ENCODE peak calls at places on chromosomes 5 and 9, in four cellular contexts. One of them, this sample, is unnamed.

GRCh38 chr5:1392261-1392660 is 47.4 kb upstream of the CLPTM1L start:
- DNase-seq in lower leg skin: no peak
- DNase-seq in NCI-H1694 treated with DMSO at 0.1 percent for 48 hours: no peak
- DNase-seq in stimulated activated CD4-positive, alpha-beta T cell treated with anti-CD3 and anti-CD28 coated beads, Interleukin-4, amount 100 ng/mL, for 24 hours: no peak
- DNase-seq in this sample: no peak

GRCh38 chr9:87701931-87702421 is 23.9 kb upstream of the CTSL start:
- DNase-seq in lower leg skin: no peak
- DNase-seq in NCI-H1694 treated with DMSO at 0.1 percent for 48 hours: no peak
- DNase-seq in stimulated activated CD4-positive, alpha-beta T cell treated with anti-CD3 and anti-CD28 coated beads, Interleukin-4, amount 100 ng/mL, for 24 hours: no peak
- DNase-seq in this sample: no peak

GRCh38 chr5:148186248-148187003 is 16.4 kb upstream of the SPINK6 start:
- DNase-seq in lower leg skin: no peak
- DNase-seq in NCI-H1694 treated with DMSO at 0.1 percent for 48 hours: no peak
- DNase-seq in stimulated activated CD4-positive, alpha-beta T cell treated with anti-CD3 and anti-CD28 coated beads, Interleukin-4, amount 100 ng/mL, for 24 hours: no peak
- DNase-seq in this sample: no peak

GRCh38 chr5:2756211-2756746 is 4.8 kb upstream of the IRX2 start:
- DNase-seq in lower leg skin: peak; percentile 93
- DNase-seq in NCI-H1694 treated with DMSO at 0.1 percent for 48 hours: no peak
- DNase-seq in stimulated activated CD4-positive, alpha-beta T cell treated with anti-CD3 and anti-CD28 coated beads, Interleukin-4, amount 100 ng/mL, for 24 hours: no peak
- DNase-seq in this sample: no peak

GRCh38 chr5:2817031-2817603 is 65.6 kb upstream of the IRX2 start:
- DNase-seq in lower leg skin: no peak
- DNase-seq in NCI-H1694 treated with DMSO at 0.1 percent for 48 hours: no peak
- DNase-seq in stimulated activated CD4-positive, alpha-beta T cell treated with anti-CD3 and anti-CD28 coated beads, Interleukin-4, amount 100 ng/mL, for 24 hours: no peak
- DNase-seq in this sample: no peak

GRCh38 chr5:115594343-115595047 is 7.8 kb downstream of the TICAM2 start:
- DNase-seq in lower leg skin: no peak
- DNase-seq in NCI-H1694 treated with DMSO at 0.1 percent for 48 hours: no peak
- DNase-seq in stimulated activated CD4-positive, alpha-beta T cell treated with anti-CD3 and anti-CD28 coated beads, Interleukin-4, amount 100 ng/mL, for 24 hours: no peak
- DNase-seq in this sample: no peak

GRCh38 chr9:115008536-115008935 is 78.1 kb upstream of the TNFSF8 start:
- DNase-seq in lower leg skin: no peak
- DNase-seq in NCI-H1694 treated with DMSO at 0.1 percent for 48 hours: no peak
- DNase-seq in stimulated activated CD4-positive, alpha-beta T cell treated with anti-CD3 and anti-CD28 coated beads, Interleukin-4, amount 100 ng/mL, for 24 hours: peak; percentile 46
- DNase-seq in this sample: no peak

GRCh38 chr5:140112685-140113179 is 1.2 kb upstream of the PURA start:
- DNase-seq in lower leg skin: no peak
- DNase-seq in NCI-H1694 treated with DMSO at 0.1 percent for 48 hours: no peak
- DNase-seq in stimulated activated CD4-positive, alpha-beta T cell treated with anti-CD3 and anti-CD28 coated beads, Interleukin-4, amount 100 ng/mL, for 24 hours: peak; percentile 11
- DNase-seq in this sample: no peak

GRCh38 chr9:31390352-31391025 is 994.0 kb upstream of the ACO1 start:
- DNase-seq in lower leg skin: no peak
- DNase-seq in NCI-H1694 treated with DMSO at 0.1 percent for 48 hours: peak; percentile 62
- DNase-seq in stimulated activated CD4-positive, alpha-beta T cell treated with anti-CD3 and anti-CD28 coated beads, Interleukin-4, amount 100 ng/mL, for 24 hours: no peak
- DNase-seq in this sample: no peak

GRCh38 chr9:116002181-116002580 is 151.4 kb upstream of the PAPPA start:
- DNase-seq in lower leg skin: no peak
- DNase-seq in NCI-H1694 treated with DMSO at 0.1 percent for 48 hours: no peak
- DNase-seq in stimulated activated CD4-positive, alpha-beta T cell treated with anti-CD3 and anti-CD28 coated beads, Interleukin-4, amount 100 ng/mL, for 24 hours: no peak
- DNase-seq in this sample: no peak

This sample was measured in activated naive CD4-positive, alpha-beta T cell treated with anti-CD3 and anti-CD28 coated beads, Interleukin-2, amount 10 ng/mL, durations not matched to agents 7 days and 5 days.